ENCODE peak calls at places on chromosomes 12 and 14, in five cellular contexts. N, C, I, V and H are unnamed samples.

GRCh38 chr12:57222286-57223190 is 5.9 kb downstream of the NXPH4 start:
- DNase-seq in C (no peak), V (no peak), I (no peak), N (no peak), H (no peak)

GRCh38 chr14:88914956-88915355 is 90.5 kb downstream of the TTC8 start:
- DNase-seq in I (no peak), C (no peak), V (no peak), N (no peak), H (no peak)

GRCh38 chr12:131345521-131346436 is 365.1 kb upstream of the SFSWAP start:
- DNase-seq in N (no peak), I (no peak), V (no peak), C (no peak), H (no peak)

GRCh38 chr12:103623716-103624115 is 36.6 kb downstream of the STAB2 start:
- DNase-seq in C (no peak), I (no peak), N (peak; percentile 8), V (no peak), H (no peak)

GRCh38 chr12:31772685-31773222 is 43.9 kb upstream of the AMN1 start:
- DNase-seq in N (no peak), V (no peak), I (no peak), C (no peak), H (no peak)

GRCh38 chr12:2613674-2614073 is 181.1 kb upstream of the FKBP4 start:
- DNase-seq in V (peak; percentile 94), C (peak; percentile 49), I (peak; percentile 66), N (peak; percentile 96), H (no peak)

GRCh38 chr12:124434364-124434763 is 133.0 kb downstream of the NCOR2 start:
- DNase-seq in V (no peak), C (no peak), N (no peak), I (no peak), H (no peak)

GRCh38 chr12:109760031-109760929 is 46.7 kb downstream of the FAM222A start:
- DNase-seq in V (no peak), I (no peak), C (peak; percentile 81), N (no peak), H (no peak)

GRCh38 chr12:56258820-56259183 is 618 bp upstream of the ANKRD52 start:
- DNase-seq in V (no peak), I (no peak), N (no peak), C (no peak), H (no peak)

GRCh38 chr12:23550753-23551152 is 398.7 kb downstream of the SOX5 start:
- DNase-seq in C (no peak), I (no peak), V (no peak), N (no peak), H (no peak)

GRCh38 chr14:72178517-72178916 is 246.3 kb downstream of the RGS6 start:
- DNase-seq in N (no peak), I (no peak), C (no peak), V (no peak), H (no peak)

GRCh38 chr12:92574046-92574783 is 128.6 kb upstream of the PLEKHG7 start:
- DNase-seq in N (peak; percentile 34), C (no peak), I (no peak), V (no peak), H (no peak)

GRCh38 chr12:70040141-70040540 is 203.1 kb upstream of the CNOT2 start:
- DNase-seq in C (no peak), I (no peak), V (no peak), N (peak; percentile 6), H (no peak)